ENCODE peak calls at places on chromosomes 13 and 19, in five cellular contexts. R is choroid plexus epithelial cell; K is NCI-H1092; T is effector memory CD4-positive, alpha-beta T cell; I is Daoy. S is an unnamed sample.

GRCh38 chr13:97076898-97077297 is 82.6 kb upstream of the OXGR1 start:
- DNase-seq in R (peak), T (no peak), K (no peak), I (peak), S (no peak)

GRCh38 chr13:97324115-97324514 is 102.0 kb downstream of the MBNL2 start:
- DNase-seq in I (no peak), R (no peak), K (no peak), T (no peak), S (no peak)

GRCh38 chr19:1859319-1859718 is 4.1 kb downstream of the KLF16 start:
- DNase-seq in I (no peak), T (no peak), R (no peak), K (no peak), S (no peak)

GRCh38 chr19:18000981-18001836 is 6.8 kb upstream of the ARRDC2 start:
- DNase-seq in K (peak), R (peak), I (peak), T (peak), S (peak)

GRCh38 chr19:6442087-6442688 is 8.6 kb upstream of the SLC25A41 start:
- DNase-seq in R (no peak), T (no peak), I (no peak), K (no peak), S (no peak)

GRCh38 chr19:58395220-58395978 is at the start of gene RNF225:
- DNase-seq in I (peak), K (no peak), T (no peak), R (no peak), S (no peak)

GRCh38 chr13:25902946-25903345 is 148.9 kb downstream of the SHISA2 start:
- DNase-seq in R (peak), K (no peak), I (no peak), T (no peak), S (no peak)

GRCh38 chr19:7292950-7293794 is 1.0 kb downstream of the INSR start:
- DNase-seq in T (no peak), R (no peak), I (no peak), K (no peak), S (no peak)

GRCh38 chr19:4388171-4389063 is 11.9 kb downstream of the SH3GL1 start:
- DNase-seq in T (no peak), K (no peak), I (no peak), R (no peak), S (no peak)

GRCh38 chr19:42693760-42694350 is 46.4 kb downstream of the PSG3 start:
- DNase-seq in R (peak), K (peak), T (no peak), I (peak), S (peak)

GRCh38 chr19:57338798-57339378 is 12.2 kb upstream of the ZNF304 start:
- DNase-seq in T (no peak), K (no peak), I (no peak), R (peak), S (no peak)

GRCh38 chr19:28303502-28303901 is 909.4 kb downstream of the UQCRFS1 start:
- DNase-seq in T (no peak), R (peak), I (no peak), K (no peak), S (no peak)

GRCh38 chr13:52156724-52157251 is 2.6 kb downstream of the NEK3 start:
- DNase-seq in R (peak), I (no peak), K (no peak), T (no peak), S (no peak)

GRCh38 chr19:13428352-13428751 is 77.9 kb downstream of the CACNA1A start:
- DNase-seq in T (no peak), K (no peak), I (peak), R (peak), S (no peak)

GRCh38 chr19:15216363-15216762 is 15.6 kb upstream of the NOTCH3 start:
- DNase-seq in R (no peak), I (no peak), T (no peak), K (no peak), S (peak)

GRCh38 chr19:47187023-47187655 is 43.9 kb downstream of the BBC3 start:
- DNase-seq in R (no peak), K (no peak), T (no peak), I (no peak), S (no peak)

GRCh38 chr19:48330012-48330681 is 4.8 kb downstream of the EMP3 start:
- DNase-seq in R (no peak), K (peak), I (no peak), T (peak), S (peak)

GRCh38 chr13:109126973-109127615 is 497.7 kb downstream of the MYO16 start:
- DNase-seq in R (no peak), K (no peak), T (no peak), I (no peak), S (no peak)

GRCh38 chr19:49786432-49786831 is 19.6 kb downstream of the AP2A1 start:
- DNase-seq in T (no peak), I (peak), K (no peak), R (no peak), S (peak)

GRCh38 chr19:31505596-31505910 is 156.3 kb upstream of the TSHZ3 start:
- DNase-seq in R (no peak), K (no peak), T (no peak), I (no peak), S (no peak)

GRCh38 chr19:13208964-13209796 is 59.0 kb downstream of the IER2 start:
- DNase-seq in R (no peak), T (no peak), I (no peak), K (no peak), S (no peak)

GRCh38 chr19:45154064-45154827 is 6.5 kb downstream of the NKPD1 start:
- DNase-seq in T (no peak), R (peak), K (no peak), I (peak), S (peak)

GRCh38 chr13:89982406-89983085 is 1364.9 kb upstream of the MIR17HG start:
- DNase-seq in K (no peak), R (peak), I (no peak), T (no peak), S (no peak)

GRCh38 chr13:27036236-27036981 is 135.2 kb downstream of the USP12 start:
- DNase-seq in R (peak), T (no peak), I (no peak), K (no peak), S (no peak)

GRCh38 chr13:28467886-28468519 is 26.9 kb downstream of the FLT1 start:
- DNase-seq in T (no peak), K (no peak), I (no peak), R (no peak), S (no peak)

GRCh38 chr19:49224856-49225255 is 67.3 kb downstream of the TRPM4 start:
- DNase-seq in I (peak), K (peak), R (peak), T (no peak), S (peak)

GRCh38 chr19:45999653-46000121 is 4.4 kb downstream of the CCDC61 start:
- DNase-seq in I (peak), R (peak), T (no peak), K (no peak), S (no peak)

GRCh38 chr13:31947105-31947504 is 84.5 kb upstream of the FRY start:
- DNase-seq in R (no peak), T (no peak), K (no peak), I (no peak), S (peak)

GRCh38 chr19:1286859-1287621 is 1.4 kb downstream of the EFNA2 start:
- DNase-seq in R (no peak), K (no peak), I (no peak), T (no peak), S (no peak)

GRCh38 chr19:5844456-5845433 is 5.2 kb upstream of the FUT6 start:
- DNase-seq in T (no peak), R (no peak), I (no peak), K (no peak), S (no peak)

GRCh38 chr13:75465236-75465635 is 16.7 kb downstream of the TBC1D4 start:
- DNase-seq in T (no peak), R (no peak), K (no peak), I (no peak), S (no peak)

GRCh38 chr13:113630296-113630695 is 27.7 kb downstream of the ATP4B start:
- DNase-seq in K (no peak), R (no peak), I (no peak), T (no peak), S (no peak)

GRCh38 chr13:77800219-77800618 is 102.7 kb downstream of the SLAIN1 start:
- DNase-seq in R (no peak), T (no peak), I (no peak), K (no peak), S (no peak)

GRCh38 chr19:54029930-54030490 is 33.7 kb downstream of the VSTM1 start:
- DNase-seq in I (peak), K (peak), R (peak), T (peak), S (peak)

GRCh38 chr13:78589206-78589605 is 14.1 kb downstream of the POU4F1 start:
- DNase-seq in K (no peak), T (no peak), R (no peak), I (peak), S (peak)

S was measured in Caki2.